ENCODE peak calls at places on chromosomes 3 and 15, in nine cellular contexts. M is body of pancreas, T is fibroblast of mammary gland, Y is ovary, P is epithelial cell of esophagus, S is HCT116, V is GM06990, F is prostate gland, R is activated B cell treated with CpG ODN at 0.5 μM for 24 hours. C is an unnamed sample.

GRCh38 chr3:43699864-43700263 is 9.1 kb downstream of the ABHD5 start:
- DNase-seq in F (no peak), S (no peak), P (peak; percentile 66), M (no peak), T (peak; percentile 38), Y (no peak), R (no peak), V (peak; percentile 24), C (peak; percentile 26)

GRCh38 chr3:154244644-154245043 is 79.6 kb downstream of the DHX36 start:
- DNase-seq in V (no peak), T (peak; percentile 83), S (no peak), R (no peak), F (no peak), P (peak; percentile 56), M (no peak), Y (no peak), C (no peak)

GRCh38 chr3:128714887-128715496 is 11.0 kb upstream of the RAB7A start:
- DNase-seq in Y (no peak), S (no peak), P (no peak), M (no peak), F (no peak), T (no peak), R (no peak), V (no peak), C (no peak)

GRCh38 chr3:185746470-185746869 is 78.4 kb downstream of the IGF2BP2 start:
- DNase-seq in V (no peak), P (peak; percentile 50), Y (no peak), T (no peak), M (no peak), R (no peak), S (no peak), F (no peak), C (no peak)

GRCh38 chr3:179981646-179982045 is 55.1 kb downstream of the PEX5L start:
- DNase-seq in Y (no peak), V (no peak), T (no peak), S (no peak), P (no peak), F (no peak), M (no peak), R (no peak), C (no peak)

GRCh38 chr3:193140381-193140780 is 100.6 kb upstream of the PLAAT1 start:
- DNase-seq in R (no peak), P (no peak), F (no peak), Y (no peak), M (no peak), S (no peak), V (no peak), T (peak; percentile 10), C (no peak)

GRCh38 chr15:60137711-60138396 is 133.7 kb downstream of the FOXB1 start:
- DNase-seq in F (no peak), M (no peak), V (no peak), P (peak; percentile 51), S (no peak), R (no peak), Y (no peak), T (peak; percentile 8), C (no peak)

GRCh38 chr15:45351229-45351628 is 27.1 kb downstream of the GATM start:
- DNase-seq in P (no peak), R (no peak), S (no peak), T (no peak), Y (no peak), M (no peak), F (no peak), V (no peak), C (no peak)

GRCh38 chr3:52809821-52810377 is 15.3 kb downstream of the ITIH3 start:
- DNase-seq in S (no peak), P (no peak), V (no peak), Y (no peak), T (no peak), R (no peak), M (no peak), F (no peak), C (no peak)

GRCh38 chr3:14534379-14535191 is 5.6 kb downstream of the GRIP2 start:
- DNase-seq in M (no peak), Y (no peak), T (no peak), S (no peak), F (no peak), V (no peak), P (peak; percentile 21), R (no peak), C (no peak)

GRCh38 chr3:155283092-155284056 is 10.1 kb downstream of the STRIT1 start:
- DNase-seq in S (no peak), Y (no peak), T (no peak), P (peak; percentile 15), R (no peak), F (no peak), V (no peak), M (no peak), C (peak; percentile 21)

GRCh38 chr15:53759333-53759975 is at the start of gene WDR72:
- DNase-seq in R (no peak), T (no peak), F (no peak), Y (no peak), S (no peak), V (peak; percentile 0), P (no peak), M (peak; percentile 45), C (peak; percentile 36)

GRCh38 chr3:114351123-114351821 is 57.4 kb downstream of the TIGIT start:
- DNase-seq in T (no peak), P (no peak), M (no peak), F (no peak), R (no peak), S (no peak), Y (no peak), V (no peak), C (no peak)

GRCh38 chr3:50388021-50388719 is 28.8 kb upstream of the TMEM115 start:
- DNase-seq in V (no peak), T (no peak), Y (no peak), R (no peak), F (no peak), P (peak; percentile 11), S (no peak), M (peak; percentile 73), C (peak; percentile 31)

GRCh38 chr15:31497838-31498237 is 171.2 kb downstream of the KLF13 start:
- DNase-seq in V (no peak), P (no peak), R (no peak), S (no peak), F (no peak), T (no peak), Y (no peak), M (no peak), C (no peak)

GRCh38 chr15:31498756-31499155 is 172.1 kb downstream of the KLF13 start:
- DNase-seq in S (no peak), P (peak; percentile 13), Y (no peak), T (no peak), R (no peak), F (no peak), M (no peak), V (no peak), C (no peak)

GRCh38 chr15:31499236-31499952 is 172.8 kb downstream of the KLF13 start:
- DNase-seq in T (no peak), Y (no peak), F (no peak), P (no peak), V (no peak), S (no peak), M (no peak), R (no peak), C (no peak)

GRCh38 chr15:31499953-31500808 is 173.5 kb downstream of the KLF13 start:
- DNase-seq in M (no peak), F (no peak), Y (no peak), S (no peak), T (no peak), R (no peak), V (no peak), P (no peak), C (no peak)

DNA sequence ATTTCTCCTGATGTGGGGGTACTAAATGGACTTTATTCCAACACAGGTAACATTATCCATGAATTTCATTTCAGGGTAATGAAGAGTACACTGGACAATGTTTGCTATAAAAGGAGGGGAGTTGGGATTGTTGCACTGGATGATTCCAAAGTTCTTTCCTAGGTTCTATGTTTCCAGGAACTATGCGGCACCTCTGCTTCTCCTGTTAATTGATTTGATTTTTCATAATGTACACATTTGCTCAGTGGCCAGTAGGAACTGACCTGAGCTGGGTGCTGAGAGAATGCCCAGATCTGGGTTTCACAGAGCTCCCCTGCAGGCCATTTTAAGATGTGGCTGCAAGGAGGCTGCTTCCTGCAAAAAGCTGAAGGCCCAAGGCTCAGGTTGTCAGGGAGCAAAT is 171.7 kb downstream of the KLF13 start:
- DNase-seq in F (no peak), M (no peak), P (no peak), R (no peak), T (no peak), S (no peak), Y (no peak), V (no peak), C (no peak)
- TF ChIP-seq CTCF in F (no peak), M (no peak), P (no peak), R (no peak), T (peak; percentile 5), S (no peak), Y (no peak), V (no peak), C (no peak)

DNA sequence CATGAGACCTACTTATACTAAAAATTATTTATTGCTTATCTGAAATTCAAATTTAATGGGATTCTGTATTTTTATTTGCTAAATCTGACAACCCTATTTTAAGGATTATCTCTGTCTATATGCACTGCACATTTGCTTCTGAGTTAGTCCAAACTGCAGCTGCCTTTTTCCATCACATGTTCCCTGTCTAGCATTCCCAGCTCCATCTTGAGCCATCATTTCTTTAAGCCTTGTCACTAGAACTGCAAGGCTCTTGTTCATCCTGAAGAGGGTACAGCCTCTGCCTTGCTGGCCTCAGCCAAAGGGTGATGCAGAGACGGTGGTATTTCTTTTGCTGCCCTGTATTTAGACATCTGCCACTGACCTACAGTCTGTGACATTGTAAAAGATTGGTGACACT is 125.8 kb upstream of the STT3B start:
- DNase-seq in S (no peak), Y (no peak), V (no peak), T (no peak), P (no peak), R (no peak), M (no peak), F (no peak), C (no peak)
- TF ChIP-seq CTCF in S (no peak), Y (no peak), V (no peak), T (no peak), P (no peak), R (no peak), M (no peak), F (no peak), C (no peak)

GRCh38 chr3:140145501-140145900 is 210.5 kb downstream of the CLSTN2 start:
- DNase-seq in P (no peak), T (peak; percentile 19), V (no peak), M (no peak), F (no peak), Y (no peak), S (no peak), R (no peak), C (no peak)
- TF ChIP-seq CTCF in P (no peak), T (no peak), V (no peak), M (no peak), F (no peak), Y (no peak), S (no peak), R (no peak), C (no peak)

DNA sequence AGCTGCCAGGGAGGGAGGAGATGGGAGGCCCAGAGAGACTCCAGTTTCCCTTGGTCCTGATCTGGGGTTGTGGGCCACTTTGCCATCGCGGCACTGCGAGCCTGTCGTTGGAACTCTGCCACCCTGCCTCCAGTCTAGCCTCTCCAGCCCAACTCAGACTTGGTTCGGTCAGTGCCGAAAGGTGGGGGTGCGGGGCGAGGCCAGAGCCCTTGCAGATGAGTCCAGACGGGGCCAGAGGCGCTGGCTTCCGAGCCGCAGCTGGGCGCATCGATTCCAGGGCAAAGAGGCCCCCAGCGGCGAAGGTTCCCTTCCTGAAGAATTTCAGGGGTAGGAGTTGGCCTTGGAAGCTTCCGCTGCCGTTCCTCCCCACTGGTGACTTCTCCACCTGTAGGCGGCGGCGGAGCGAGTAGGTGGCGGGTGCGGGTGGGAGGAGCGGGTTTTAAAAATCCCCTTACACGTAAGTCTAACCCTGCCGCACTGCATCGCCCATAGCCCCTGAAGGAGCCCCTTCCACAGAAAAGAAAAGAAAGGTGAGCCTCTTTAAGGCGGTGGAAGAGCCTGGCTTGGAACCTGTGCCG is 5.1 kb downstream of the WNT5A start:
- DNase-seq in P (no peak), Y (peak; percentile 57), F (no peak), R (no peak), M (peak; percentile 38), V (peak; percentile 37), S (no peak), T (peak; percentile 52), C (no peak)
- TF ChIP-seq CTCF in P (peak; percentile 4), Y (peak; percentile 30), F (no peak), R (no peak), M (no peak), V (no peak), S (no peak), T (peak; percentile 5), C (no peak)

C was measured in Calu3.